ENCODE peak calls at places on chromosomes 11 and 22, in six cellular contexts. C is A549, P is AG04450, U is testis, N is lung, H is HCT116. X is an unnamed sample.

GRCh38 chr11:70796601-70797000 is 398.3 kb downstream of the CTTN start:
- DNase-seq in C (no peak), P (no peak), H (peak), U (no peak), N (no peak), X (no peak)

GRCh38 chr11:120839846-120840402 is 184.0 kb upstream of the TBCEL start:
- DNase-seq in N (no peak), C (no peak), P (no peak), U (no peak), H (no peak), X (no peak)

GRCh38 chr11:47924184-47924671 is 56.1 kb upstream of the PTPRJ start:
- DNase-seq in N (peak), P (no peak), U (no peak), H (peak), C (peak), X (no peak)

GRCh38 chr22:28581020-28581419 is 98.6 kb downstream of the TTC28 start:
- DNase-seq in U (no peak), H (no peak), N (no peak), C (no peak), P (no peak), X (no peak)

GRCh38 chr11:131675489-131675888 is 305.1 kb downstream of the NTM start:
- DNase-seq in N (no peak), P (no peak), H (no peak), C (no peak), U (no peak), X (no peak)

GRCh38 chr11:75554258-75555022 is 7.6 kb upstream of the SERPINH1 start:
- DNase-seq in C (no peak), H (no peak), U (peak), P (peak), N (peak), X (peak)

GRCh38 chr11:1927151-1928037 is 7.9 kb downstream of the TNNT3 start:
- DNase-seq in N (no peak), C (no peak), P (no peak), H (no peak), U (peak), X (no peak)

GRCh38 chr11:129881570-129882170 is 13.7 kb downstream of the NFRKB start:
- DNase-seq in P (no peak), H (no peak), N (no peak), U (peak), C (peak), X (no peak)

GRCh38 chr22:18076060-18076497 is 1.7 kb upstream of the PEX26 start:
- DNase-seq in H (peak), N (peak), P (peak), U (peak), C (peak), X (peak)

GRCh38 chr22:23904855-23905254 is 10.7 kb downstream of the MIF start:
- DNase-seq in C (no peak), U (no peak), H (no peak), P (no peak), N (no peak), X (no peak)

GRCh38 chr11:7575841-7576451 is 62.1 kb downstream of the PPFIBP2 start:
- DNase-seq in H (no peak), P (no peak), U (peak), N (peak), C (peak), X (no peak)

GRCh38 chr11:18526130-18526520 is 617 bp downstream of the TSG101 start:
- DNase-seq in N (no peak), P (no peak), H (no peak), C (no peak), U (no peak), X (no peak)
- H3K4me3 ChIP-seq in N (peak), P (peak), H (peak), C (peak), U (peak), X (peak)

GRCh38 chr11:72750556-72751292 is 1.5 kb downstream of the ARAP1 start:
- DNase-seq in U (no peak), P (no peak), H (no peak), C (no peak), N (no peak), X (no peak)
- H3K4me3 ChIP-seq in U (no peak), P (peak), H (peak), C (no peak), N (peak), X (no peak)

GRCh38 chr22:39528681-39529486 is 3.7 kb downstream of the RPS19BP1 start:
- DNase-seq in H (peak), N (peak), C (peak), U (peak), P (peak), X (peak)
- H3K4me3 ChIP-seq in H (no peak), N (no peak), C (no peak), U (peak), P (peak), X (no peak)

GRCh38 chr11:67389477-67389876 is 2.3 kb upstream of the RAD9A start:
- DNase-seq in U (no peak), P (no peak), N (no peak), C (peak), H (no peak), X (no peak)
- H3K4me3 ChIP-seq in U (no peak), P (no peak), N (no peak), C (no peak), H (no peak), X (no peak)

GRCh38 chr11:128523616-128524015 is 63.7 kb downstream of the ETS1 start:
- DNase-seq in H (no peak), P (no peak), C (no peak), N (no peak), U (no peak), X (no peak)
- H3K4me3 ChIP-seq in H (no peak), P (no peak), C (no peak), N (no peak), U (no peak), X (no peak)

GRCh38 chr22:26516503-26516902 is 4.2 kb upstream of the TFIP11 start:
- DNase-seq in P (no peak), C (no peak), H (no peak), U (no peak), N (no peak), X (no peak)
- H3K4me3 ChIP-seq in P (no peak), C (no peak), H (no peak), U (no peak), N (no peak), X (no peak)